ENCODE peak calls at places on chromosomes 7 and 10, in seven cellular contexts. One of them, this sample, is unnamed.

GRCh38 chr7:68381731-68382130 is 1216.5 kb upstream of the AUTS2 start:
- DNase-seq in aorta: no peak
- DNase-seq in adipocyte: no peak
- DNase-seq in stimulated activated CD8-positive, alpha-beta memory T cell treated with anti-CD3 and anti-CD28 coated beads, Interleukin-4, amount 100 ng/mL, for 24 hours: no peak
- DNase-seq in GM12865: no peak
- DNase-seq in RPMI7951: no peak
- DNase-seq in IMR-90: no peak
- DNase-seq in this sample: no peak

GRCh38 chr7:137928626-137929025 is 73.3 kb downstream of the CREB3L2 start:
- DNase-seq in adipocyte: no peak
- DNase-seq in GM12865: no peak
- DNase-seq in stimulated activated CD8-positive, alpha-beta memory T cell treated with anti-CD3 and anti-CD28 coated beads, Interleukin-4, amount 100 ng/mL, for 24 hours: no peak
- DNase-seq in RPMI7951: no peak
- DNase-seq in IMR-90: no peak
- DNase-seq in aorta: no peak
- DNase-seq in this sample: no peak

GRCh38 chr7:121005996-121006565 is 17.6 kb downstream of the CPED1 start:
- DNase-seq in IMR-90: no peak
- DNase-seq in RPMI7951: no peak
- DNase-seq in adipocyte: no peak
- DNase-seq in stimulated activated CD8-positive, alpha-beta memory T cell treated with anti-CD3 and anti-CD28 coated beads, Interleukin-4, amount 100 ng/mL, for 24 hours: no peak
- DNase-seq in GM12865: no peak
- DNase-seq in aorta: no peak
- DNase-seq in this sample: no peak

GRCh38 chr7:68770649-68771048 is 827.6 kb upstream of the AUTS2 start:
- DNase-seq in IMR-90: no peak
- DNase-seq in RPMI7951: no peak
- DNase-seq in GM12865: no peak
- DNase-seq in stimulated activated CD8-positive, alpha-beta memory T cell treated with anti-CD3 and anti-CD28 coated beads, Interleukin-4, amount 100 ng/mL, for 24 hours: no peak
- DNase-seq in aorta: no peak
- DNase-seq in adipocyte: peak
- DNase-seq in this sample: no peak

GRCh38 chr7:148918058-148918596 is 34.0 kb upstream of the EZH2 start:
- DNase-seq in adipocyte: no peak
- DNase-seq in RPMI7951: no peak
- DNase-seq in IMR-90: no peak
- DNase-seq in GM12865: no peak
- DNase-seq in aorta: no peak
- DNase-seq in stimulated activated CD8-positive, alpha-beta memory T cell treated with anti-CD3 and anti-CD28 coated beads, Interleukin-4, amount 100 ng/mL, for 24 hours: no peak
- DNase-seq in this sample: no peak

GRCh38 chr10:35728341-35728740 is 86.2 kb upstream of the FZD8 start:
- DNase-seq in adipocyte: no peak
- DNase-seq in IMR-90: peak
- DNase-seq in RPMI7951: no peak
- DNase-seq in aorta: no peak
- DNase-seq in stimulated activated CD8-positive, alpha-beta memory T cell treated with anti-CD3 and anti-CD28 coated beads, Interleukin-4, amount 100 ng/mL, for 24 hours: no peak
- DNase-seq in GM12865: no peak
- DNase-seq in this sample: no peak

GRCh38 chr7:7221602-7222038 is 39.3 kb downstream of the C1GALT1 start:
- DNase-seq in adipocyte: peak
- DNase-seq in GM12865: no peak
- DNase-seq in stimulated activated CD8-positive, alpha-beta memory T cell treated with anti-CD3 and anti-CD28 coated beads, Interleukin-4, amount 100 ng/mL, for 24 hours: no peak
- DNase-seq in aorta: no peak
- DNase-seq in RPMI7951: peak
- DNase-seq in IMR-90: peak
- DNase-seq in this sample: no peak

GRCh38 chr7:36208997-36209813 is 56.2 kb downstream of the EEPD1 start:
- DNase-seq in IMR-90: peak
- DNase-seq in RPMI7951: peak
- DNase-seq in adipocyte: peak
- DNase-seq in GM12865: no peak
- DNase-seq in stimulated activated CD8-positive, alpha-beta memory T cell treated with anti-CD3 and anti-CD28 coated beads, Interleukin-4, amount 100 ng/mL, for 24 hours: no peak
- DNase-seq in aorta: no peak
- DNase-seq in this sample: no peak

GRCh38 chr10:96643920-96644319 is 57.1 kb upstream of the TM9SF3 start:
- DNase-seq in GM12865: no peak
- DNase-seq in aorta: no peak
- DNase-seq in stimulated activated CD8-positive, alpha-beta memory T cell treated with anti-CD3 and anti-CD28 coated beads, Interleukin-4, amount 100 ng/mL, for 24 hours: no peak
- DNase-seq in adipocyte: no peak
- DNase-seq in IMR-90: no peak
- DNase-seq in RPMI7951: no peak
- DNase-seq in this sample: no peak

GRCh38 chr7:24757799-24758275 is 573 bp upstream of the GSDME start:
- DNase-seq in adipocyte: peak
- DNase-seq in RPMI7951: peak
- DNase-seq in aorta: no peak
- DNase-seq in stimulated activated CD8-positive, alpha-beta memory T cell treated with anti-CD3 and anti-CD28 coated beads, Interleukin-4, amount 100 ng/mL, for 24 hours: no peak
- DNase-seq in IMR-90: peak
- DNase-seq in GM12865: peak
- DNase-seq in this sample: no peak

GRCh38 chr7:150568714-150569113 is 1.5 kb downstream of the GIMAP4 start:
- DNase-seq in IMR-90: no peak
- DNase-seq in aorta: no peak
- DNase-seq in RPMI7951: no peak
- DNase-seq in GM12865: peak
- DNase-seq in stimulated activated CD8-positive, alpha-beta memory T cell treated with anti-CD3 and anti-CD28 coated beads, Interleukin-4, amount 100 ng/mL, for 24 hours: no peak
- DNase-seq in adipocyte: no peak
- DNase-seq in this sample: no peak

GRCh38 chr7:19560111-19560883 is 148.5 kb downstream of the POLR1F start:
- DNase-seq in aorta: no peak
- DNase-seq in RPMI7951: peak
- DNase-seq in adipocyte: peak
- DNase-seq in IMR-90: no peak
- DNase-seq in stimulated activated CD8-positive, alpha-beta memory T cell treated with anti-CD3 and anti-CD28 coated beads, Interleukin-4, amount 100 ng/mL, for 24 hours: no peak
- DNase-seq in GM12865: no peak
- DNase-seq in this sample: no peak

GRCh38 chr10:110321869-110322620 is 17.3 kb upstream of the SMNDC1 start:
- DNase-seq in IMR-90: no peak
- DNase-seq in RPMI7951: no peak
- DNase-seq in stimulated activated CD8-positive, alpha-beta memory T cell treated with anti-CD3 and anti-CD28 coated beads, Interleukin-4, amount 100 ng/mL, for 24 hours: no peak
- DNase-seq in adipocyte: no peak
- DNase-seq in GM12865: no peak
- DNase-seq in aorta: no peak
- DNase-seq in this sample: no peak

GRCh38 chr10:86659721-86660438 is 5.5 kb downstream of the OPN4 start:
- DNase-seq in adipocyte: no peak
- DNase-seq in GM12865: no peak
- DNase-seq in aorta: peak
- DNase-seq in IMR-90: no peak
- DNase-seq in RPMI7951: no peak
- DNase-seq in stimulated activated CD8-positive, alpha-beta memory T cell treated with anti-CD3 and anti-CD28 coated beads, Interleukin-4, amount 100 ng/mL, for 24 hours: no peak
- DNase-seq in this sample: no peak

GRCh38 chr10:102644646-102645387 is 538 bp downstream of the TRIM8 start:
- DNase-seq in aorta: peak
- DNase-seq in adipocyte: peak
- DNase-seq in IMR-90: peak
- DNase-seq in stimulated activated CD8-positive, alpha-beta memory T cell treated with anti-CD3 and anti-CD28 coated beads, Interleukin-4, amount 100 ng/mL, for 24 hours: peak
- DNase-seq in RPMI7951: peak
- DNase-seq in GM12865: peak
- DNase-seq in this sample: peak

GRCh38 chr10:78706256-78706655 is 362.5 kb upstream of the ZMIZ1 start:
- DNase-seq in stimulated activated CD8-positive, alpha-beta memory T cell treated with anti-CD3 and anti-CD28 coated beads, Interleukin-4, amount 100 ng/mL, for 24 hours: no peak
- DNase-seq in IMR-90: peak
- DNase-seq in RPMI7951: peak
- DNase-seq in aorta: no peak
- DNase-seq in GM12865: no peak
- DNase-seq in adipocyte: no peak
- DNase-seq in this sample: no peak

GRCh38 chr10:127977368-127978009 is 70.6 kb downstream of the PTPRE start:
- DNase-seq in GM12865: no peak
- DNase-seq in stimulated activated CD8-positive, alpha-beta memory T cell treated with anti-CD3 and anti-CD28 coated beads, Interleukin-4, amount 100 ng/mL, for 24 hours: no peak
- DNase-seq in RPMI7951: peak
- DNase-seq in adipocyte: no peak
- DNase-seq in IMR-90: peak
- DNase-seq in aorta: peak
- DNase-seq in this sample: peak

GRCh38 chr7:155216475-155217272 is 81.0 kb upstream of the INSIG1 start:
- DNase-seq in RPMI7951: no peak
- DNase-seq in stimulated activated CD8-positive, alpha-beta memory T cell treated with anti-CD3 and anti-CD28 coated beads, Interleukin-4, amount 100 ng/mL, for 24 hours: no peak
- DNase-seq in aorta: peak
- DNase-seq in GM12865: no peak
- DNase-seq in IMR-90: peak
- DNase-seq in adipocyte: no peak
- DNase-seq in this sample: no peak

GRCh38 chr7:20304366-20304765 is 26.3 kb upstream of the ITGB8 start:
- DNase-seq in stimulated activated CD8-positive, alpha-beta memory T cell treated with anti-CD3 and anti-CD28 coated beads, Interleukin-4, amount 100 ng/mL, for 24 hours: no peak
- DNase-seq in aorta: no peak
- DNase-seq in IMR-90: no peak
- DNase-seq in GM12865: peak
- DNase-seq in adipocyte: no peak
- DNase-seq in RPMI7951: no peak
- DNase-seq in this sample: no peak

GRCh38 chr10:97065686-97066679 is 119.8 kb downstream of the SLIT1 start:
- DNase-seq in stimulated activated CD8-positive, alpha-beta memory T cell treated with anti-CD3 and anti-CD28 coated beads, Interleukin-4, amount 100 ng/mL, for 24 hours: no peak
- DNase-seq in aorta: peak
- DNase-seq in IMR-90: no peak
- DNase-seq in RPMI7951: no peak
- DNase-seq in GM12865: no peak
- DNase-seq in adipocyte: no peak
- DNase-seq in this sample: no peak

GRCh38 chr10:101695404-101695732 is 398 bp upstream of the FBXW4 start:
- DNase-seq in GM12865: no peak
- DNase-seq in aorta: no peak
- DNase-seq in RPMI7951: peak
- DNase-seq in adipocyte: no peak
- DNase-seq in stimulated activated CD8-positive, alpha-beta memory T cell treated with anti-CD3 and anti-CD28 coated beads, Interleukin-4, amount 100 ng/mL, for 24 hours: no peak
- DNase-seq in IMR-90: no peak
- DNase-seq in this sample: no peak

GRCh38 chr7:129773871-129774270 is 162.4 kb downstream of the NRF1 start:
- DNase-seq in GM12865: no peak
- DNase-seq in adipocyte: no peak
- DNase-seq in RPMI7951: no peak
- DNase-seq in aorta: no peak
- DNase-seq in stimulated activated CD8-positive, alpha-beta memory T cell treated with anti-CD3 and anti-CD28 coated beads, Interleukin-4, amount 100 ng/mL, for 24 hours: no peak
- DNase-seq in IMR-90: no peak
- DNase-seq in this sample: no peak

GRCh38 chr7:78768859-78769258 is 684.6 kb downstream of the MAGI2 start:
- DNase-seq in adipocyte: peak
- DNase-seq in aorta: no peak
- DNase-seq in stimulated activated CD8-positive, alpha-beta memory T cell treated with anti-CD3 and anti-CD28 coated beads, Interleukin-4, amount 100 ng/mL, for 24 hours: no peak
- DNase-seq in IMR-90: no peak
- DNase-seq in GM12865: no peak
- DNase-seq in RPMI7951: no peak
- DNase-seq in this sample: no peak

GRCh38 chr10:98433881-98434732 is 12.6 kb downstream of the HPS1 start:
- DNase-seq in RPMI7951: peak
- DNase-seq in GM12865: no peak
- DNase-seq in stimulated activated CD8-positive, alpha-beta memory T cell treated with anti-CD3 and anti-CD28 coated beads, Interleukin-4, amount 100 ng/mL, for 24 hours: no peak
- DNase-seq in adipocyte: no peak
- DNase-seq in aorta: no peak
- DNase-seq in IMR-90: peak
- DNase-seq in this sample: no peak

GRCh38 chr7:15326044-15326644 is 235.7 kb downstream of the AGMO start:
- DNase-seq in stimulated activated CD8-positive, alpha-beta memory T cell treated with anti-CD3 and anti-CD28 coated beads, Interleukin-4, amount 100 ng/mL, for 24 hours: no peak
- DNase-seq in GM12865: peak
- DNase-seq in RPMI7951: peak
- DNase-seq in aorta: no peak
- DNase-seq in IMR-90: peak
- DNase-seq in adipocyte: peak
- DNase-seq in this sample: no peak

GRCh38 chr7:18430810-18431209 is 64.7 kb upstream of the HDAC9 start:
- DNase-seq in IMR-90: no peak
- DNase-seq in RPMI7951: no peak
- DNase-seq in GM12865: no peak
- DNase-seq in stimulated activated CD8-positive, alpha-beta memory T cell treated with anti-CD3 and anti-CD28 coated beads, Interleukin-4, amount 100 ng/mL, for 24 hours: no peak
- DNase-seq in adipocyte: no peak
- DNase-seq in aorta: no peak
- DNase-seq in this sample: no peak

GRCh38 chr7:150435390-150436073 is 14.9 kb upstream of the GIMAP8 start:
- DNase-seq in RPMI7951: no peak
- DNase-seq in IMR-90: no peak
- DNase-seq in GM12865: peak
- DNase-seq in adipocyte: no peak
- DNase-seq in stimulated activated CD8-positive, alpha-beta memory T cell treated with anti-CD3 and anti-CD28 coated beads, Interleukin-4, amount 100 ng/mL, for 24 hours: no peak
- DNase-seq in aorta: no peak
- DNase-seq in this sample: no peak

GRCh38 chr7:156968183-156968582 is 18.7 kb downstream of the NOM1 start:
- DNase-seq in stimulated activated CD8-positive, alpha-beta memory T cell treated with anti-CD3 and anti-CD28 coated beads, Interleukin-4, amount 100 ng/mL, for 24 hours: no peak
- DNase-seq in aorta: no peak
- DNase-seq in adipocyte: no peak
- DNase-seq in GM12865: no peak
- DNase-seq in RPMI7951: no peak
- DNase-seq in IMR-90: no peak
- DNase-seq in this sample: no peak

GRCh38 chr7:31882187-31882586 is 188.0 kb downstream of the PDE1C start:
- DNase-seq in aorta: peak
- DNase-seq in IMR-90: no peak
- DNase-seq in GM12865: no peak
- DNase-seq in stimulated activated CD8-positive, alpha-beta memory T cell treated with anti-CD3 and anti-CD28 coated beads, Interleukin-4, amount 100 ng/mL, for 24 hours: no peak
- DNase-seq in RPMI7951: peak
- DNase-seq in adipocyte: peak
- DNase-seq in this sample: no peak

GRCh38 chr10:43825984-43826383 is 177.3 kb upstream of the ZNF32 start:
- DNase-seq in stimulated activated CD8-positive, alpha-beta memory T cell treated with anti-CD3 and anti-CD28 coated beads, Interleukin-4, amount 100 ng/mL, for 24 hours: no peak
- DNase-seq in IMR-90: no peak
- DNase-seq in RPMI7951: no peak
- DNase-seq in aorta: no peak
- DNase-seq in adipocyte: no peak
- DNase-seq in GM12865: no peak
- DNase-seq in this sample: no peak

GRCh38 chr7:105448181-105448580 is 59.5 kb upstream of the SRPK2 start:
- DNase-seq in GM12865: peak
- DNase-seq in aorta: no peak
- DNase-seq in IMR-90: no peak
- DNase-seq in adipocyte: no peak
- DNase-seq in RPMI7951: no peak
- DNase-seq in stimulated activated CD8-positive, alpha-beta memory T cell treated with anti-CD3 and anti-CD28 coated beads, Interleukin-4, amount 100 ng/mL, for 24 hours: no peak
- DNase-seq in this sample: no peak

GRCh38 chr10:62015994-62016393 is 114.5 kb downstream of the ARID5B start:
- DNase-seq in adipocyte: no peak
- DNase-seq in IMR-90: peak
- DNase-seq in aorta: no peak
- DNase-seq in RPMI7951: no peak
- DNase-seq in stimulated activated CD8-positive, alpha-beta memory T cell treated with anti-CD3 and anti-CD28 coated beads, Interleukin-4, amount 100 ng/mL, for 24 hours: no peak
- DNase-seq in GM12865: no peak
- DNase-seq in this sample: no peak

GRCh38 chr7:14197280-14197679 is 207.8 kb upstream of the ETV1 start:
- DNase-seq in IMR-90: no peak
- DNase-seq in GM12865: no peak
- DNase-seq in stimulated activated CD8-positive, alpha-beta memory T cell treated with anti-CD3 and anti-CD28 coated beads, Interleukin-4, amount 100 ng/mL, for 24 hours: no peak
- DNase-seq in adipocyte: peak
- DNase-seq in RPMI7951: peak
- DNase-seq in aorta: no peak
- DNase-seq in this sample: no peak

GRCh38 chr10:127776816-127777215 is 39.8 kb downstream of the FOXI2 start:
- DNase-seq in aorta: no peak
- DNase-seq in RPMI7951: peak
- DNase-seq in IMR-90: no peak
- DNase-seq in stimulated activated CD8-positive, alpha-beta memory T cell treated with anti-CD3 and anti-CD28 coated beads, Interleukin-4, amount 100 ng/mL, for 24 hours: no peak
- DNase-seq in adipocyte: no peak
- DNase-seq in GM12865: peak
- DNase-seq in this sample: no peak

GRCh38 chr7:151731022-151731441 is 145.9 kb downstream of the PRKAG2 start:
- DNase-seq in adipocyte: no peak
- DNase-seq in GM12865: no peak
- DNase-seq in aorta: peak
- DNase-seq in IMR-90: no peak
- DNase-seq in stimulated activated CD8-positive, alpha-beta memory T cell treated with anti-CD3 and anti-CD28 coated beads, Interleukin-4, amount 100 ng/mL, for 24 hours: no peak
- DNase-seq in RPMI7951: no peak
- DNase-seq in this sample: no peak

GRCh38 chr10:132802694-132803320 is 16.9 kb upstream of the NKX6-2 start:
- DNase-seq in IMR-90: no peak
- DNase-seq in aorta: no peak
- DNase-seq in GM12865: no peak
- DNase-seq in stimulated activated CD8-positive, alpha-beta memory T cell treated with anti-CD3 and anti-CD28 coated beads, Interleukin-4, amount 100 ng/mL, for 24 hours: no peak
- DNase-seq in adipocyte: no peak
- DNase-seq in RPMI7951: no peak
- DNase-seq in this sample: no peak